ENCODE peak calls at places on chromosomes 7 and 10, in eight cellular contexts. One of them, this sample, is unnamed.

GRCh38 chr10:101972761-101973160 is 83.2 kb downstream of the ARMH3 start:
- DNase-seq in cardiac muscle cell: no peak
- DNase-seq in AG09309: no peak
- DNase-seq in right atrium auricular region: no peak
- DNase-seq in ovary: no peak
- DNase-seq in GM12865: peak
- DNase-seq in hepatocyte: no peak
- DNase-seq in choroid plexus epithelial cell: peak
- DNase-seq in this sample: no peak

GRCh38 chr10:34808789-34809745 is 6.0 kb downstream of the PARD3 start:
- DNase-seq in cardiac muscle cell: peak
- DNase-seq in AG09309: no peak
- DNase-seq in right atrium auricular region: no peak
- DNase-seq in ovary: peak
- DNase-seq in GM12865: no peak
- DNase-seq in hepatocyte: peak
- DNase-seq in choroid plexus epithelial cell: peak
- DNase-seq in this sample: no peak

GRCh38 chr7:45410893-45411292 is 163.3 kb upstream of the ADCY1 start:
- DNase-seq in cardiac muscle cell: no peak
- DNase-seq in AG09309: no peak
- DNase-seq in right atrium auricular region: no peak
- DNase-seq in ovary: no peak
- DNase-seq in GM12865: no peak
- DNase-seq in hepatocyte: no peak
- DNase-seq in choroid plexus epithelial cell: no peak
- DNase-seq in this sample: no peak

GRCh38 chr10:78629773-78630172 is 439.0 kb upstream of the ZMIZ1 start:
- DNase-seq in cardiac muscle cell: no peak
- DNase-seq in AG09309: no peak
- DNase-seq in right atrium auricular region: no peak
- DNase-seq in ovary: no peak
- DNase-seq in GM12865: no peak
- DNase-seq in hepatocyte: no peak
- DNase-seq in choroid plexus epithelial cell: no peak
- DNase-seq in this sample: no peak

GRCh38 chr10:118832242-118832651 is 77.5 kb upstream of the CACUL1 start:
- DNase-seq in cardiac muscle cell: no peak
- DNase-seq in AG09309: no peak
- DNase-seq in right atrium auricular region: peak
- DNase-seq in ovary: peak
- DNase-seq in GM12865: no peak
- DNase-seq in hepatocyte: no peak
- DNase-seq in choroid plexus epithelial cell: peak
- DNase-seq in this sample: no peak

GRCh38 chr7:44094796-44095592 is 9.2 kb upstream of the AEBP1 start:
- DNase-seq in cardiac muscle cell: no peak
- DNase-seq in AG09309: no peak
- DNase-seq in right atrium auricular region: no peak
- DNase-seq in ovary: no peak
- DNase-seq in GM12865: no peak
- DNase-seq in hepatocyte: no peak
- DNase-seq in choroid plexus epithelial cell: no peak
- DNase-seq in this sample: no peak

GRCh38 chr7:138981332-138982203 is at the start of gene KIAA1549:
- DNase-seq in cardiac muscle cell: peak
- DNase-seq in AG09309: no peak
- DNase-seq in right atrium auricular region: no peak
- DNase-seq in ovary: peak
- DNase-seq in GM12865: peak
- DNase-seq in hepatocyte: peak
- DNase-seq in choroid plexus epithelial cell: peak
- DNase-seq in this sample: no peak

GRCh38 chr7:38506756-38507155 is 124.4 kb downstream of the AMPH start:
- DNase-seq in cardiac muscle cell: no peak
- DNase-seq in AG09309: peak
- DNase-seq in right atrium auricular region: no peak
- DNase-seq in ovary: no peak
- DNase-seq in GM12865: no peak
- DNase-seq in hepatocyte: no peak
- DNase-seq in choroid plexus epithelial cell: peak
- DNase-seq in this sample: peak

GRCh38 chr7:80145780-80146422 is 11.3 kb downstream of the GNAI1 start:
- DNase-seq in cardiac muscle cell: peak
- DNase-seq in AG09309: peak
- DNase-seq in right atrium auricular region: no peak
- DNase-seq in ovary: no peak
- DNase-seq in GM12865: no peak
- DNase-seq in hepatocyte: peak
- DNase-seq in choroid plexus epithelial cell: peak
- DNase-seq in this sample: peak

GRCh38 chr7:44100458-44101303 is 3.5 kb upstream of the AEBP1 start:
- DNase-seq in cardiac muscle cell: no peak
- DNase-seq in AG09309: peak
- DNase-seq in right atrium auricular region: no peak
- DNase-seq in ovary: peak
- DNase-seq in GM12865: no peak
- DNase-seq in hepatocyte: peak
- DNase-seq in choroid plexus epithelial cell: peak
- DNase-seq in this sample: no peak

GRCh38 chr10:8369666-8370065 is 315.2 kb downstream of the GATA3 start:
- DNase-seq in cardiac muscle cell: no peak
- DNase-seq in AG09309: no peak
- DNase-seq in right atrium auricular region: no peak
- DNase-seq in ovary: no peak
- DNase-seq in GM12865: peak
- DNase-seq in hepatocyte: no peak
- DNase-seq in choroid plexus epithelial cell: peak
- DNase-seq in this sample: no peak

GRCh38 chr7:76048668-76048988 is 722 bp downstream of the MDH2 start:
- DNase-seq in cardiac muscle cell: peak
- DNase-seq in AG09309: no peak
- DNase-seq in right atrium auricular region: no peak
- DNase-seq in ovary: no peak
- DNase-seq in GM12865: peak
- DNase-seq in hepatocyte: peak
- DNase-seq in choroid plexus epithelial cell: no peak
- DNase-seq in this sample: no peak

GRCh38 chr7:155234950-155235789 is 62.5 kb upstream of the INSIG1 start:
- DNase-seq in cardiac muscle cell: no peak
- DNase-seq in AG09309: no peak
- DNase-seq in right atrium auricular region: no peak
- DNase-seq in ovary: no peak
- DNase-seq in GM12865: no peak
- DNase-seq in hepatocyte: peak
- DNase-seq in choroid plexus epithelial cell: no peak
- DNase-seq in this sample: no peak

GRCh38 chr7:107390921-107391320 is 78.9 kb upstream of the GPR22 start:
- DNase-seq in cardiac muscle cell: no peak
- DNase-seq in AG09309: no peak
- DNase-seq in right atrium auricular region: no peak
- DNase-seq in ovary: no peak
- DNase-seq in GM12865: no peak
- DNase-seq in hepatocyte: peak
- DNase-seq in choroid plexus epithelial cell: no peak
- DNase-seq in this sample: no peak

GRCh38 chr7:111392294-111392693 is 170.0 kb downstream of the IMMP2L start:
- DNase-seq in cardiac muscle cell: no peak
- DNase-seq in AG09309: no peak
- DNase-seq in right atrium auricular region: no peak
- DNase-seq in ovary: no peak
- DNase-seq in GM12865: no peak
- DNase-seq in hepatocyte: no peak
- DNase-seq in choroid plexus epithelial cell: no peak
- DNase-seq in this sample: no peak

GRCh38 chr7:26900283-26900682 is 35.9 kb upstream of the SKAP2 start:
- DNase-seq in cardiac muscle cell: no peak
- DNase-seq in AG09309: no peak
- DNase-seq in right atrium auricular region: no peak
- DNase-seq in ovary: no peak
- DNase-seq in GM12865: no peak
- DNase-seq in hepatocyte: no peak
- DNase-seq in choroid plexus epithelial cell: no peak
- DNase-seq in this sample: no peak

GRCh38 chr10:91123246-91123645 is 97.2 kb upstream of the PCGF5 start:
- DNase-seq in cardiac muscle cell: no peak
- DNase-seq in AG09309: no peak
- DNase-seq in right atrium auricular region: no peak
- DNase-seq in ovary: no peak
- DNase-seq in GM12865: no peak
- DNase-seq in hepatocyte: no peak
- DNase-seq in choroid plexus epithelial cell: no peak
- DNase-seq in this sample: no peak

GRCh38 chr10:91120348-91120747 is 100.1 kb upstream of the PCGF5 start:
- DNase-seq in cardiac muscle cell: no peak
- DNase-seq in AG09309: no peak
- DNase-seq in right atrium auricular region: no peak
- DNase-seq in ovary: no peak
- DNase-seq in GM12865: no peak
- DNase-seq in hepatocyte: no peak
- DNase-seq in choroid plexus epithelial cell: no peak
- DNase-seq in this sample: no peak

GRCh38 chr10:91126471-91126870 is 94.0 kb upstream of the PCGF5 start:
- DNase-seq in cardiac muscle cell: no peak
- DNase-seq in AG09309: no peak
- DNase-seq in right atrium auricular region: no peak
- DNase-seq in ovary: no peak
- DNase-seq in GM12865: no peak
- DNase-seq in hepatocyte: no peak
- DNase-seq in choroid plexus epithelial cell: no peak
- DNase-seq in this sample: no peak

GRCh38 chr10:91127341-91128082 is 93.0 kb upstream of the PCGF5 start:
- DNase-seq in cardiac muscle cell: peak
- DNase-seq in AG09309: no peak
- DNase-seq in right atrium auricular region: no peak
- DNase-seq in ovary: no peak
- DNase-seq in GM12865: no peak
- DNase-seq in hepatocyte: no peak
- DNase-seq in choroid plexus epithelial cell: peak
- DNase-seq in this sample: no peak

GRCh38 chr10:91124016-91124415 is 96.4 kb upstream of the PCGF5 start:
- DNase-seq in cardiac muscle cell: no peak
- DNase-seq in AG09309: no peak
- DNase-seq in right atrium auricular region: no peak
- DNase-seq in ovary: no peak
- DNase-seq in GM12865: no peak
- DNase-seq in hepatocyte: no peak
- DNase-seq in choroid plexus epithelial cell: no peak
- DNase-seq in this sample: no peak
- H3K4me3 ChIP-seq in cardiac muscle cell: no peak
- H3K4me3 ChIP-seq in AG09309: no peak
- H3K4me3 ChIP-seq in right atrium auricular region: no peak
- H3K4me3 ChIP-seq in ovary: no peak
- H3K4me3 ChIP-seq in GM12865: no peak
- H3K4me3 ChIP-seq in hepatocyte: no peak
- H3K4me3 ChIP-seq in choroid plexus epithelial cell: no peak
- H3K4me3 ChIP-seq in this sample: no peak

DNA sequence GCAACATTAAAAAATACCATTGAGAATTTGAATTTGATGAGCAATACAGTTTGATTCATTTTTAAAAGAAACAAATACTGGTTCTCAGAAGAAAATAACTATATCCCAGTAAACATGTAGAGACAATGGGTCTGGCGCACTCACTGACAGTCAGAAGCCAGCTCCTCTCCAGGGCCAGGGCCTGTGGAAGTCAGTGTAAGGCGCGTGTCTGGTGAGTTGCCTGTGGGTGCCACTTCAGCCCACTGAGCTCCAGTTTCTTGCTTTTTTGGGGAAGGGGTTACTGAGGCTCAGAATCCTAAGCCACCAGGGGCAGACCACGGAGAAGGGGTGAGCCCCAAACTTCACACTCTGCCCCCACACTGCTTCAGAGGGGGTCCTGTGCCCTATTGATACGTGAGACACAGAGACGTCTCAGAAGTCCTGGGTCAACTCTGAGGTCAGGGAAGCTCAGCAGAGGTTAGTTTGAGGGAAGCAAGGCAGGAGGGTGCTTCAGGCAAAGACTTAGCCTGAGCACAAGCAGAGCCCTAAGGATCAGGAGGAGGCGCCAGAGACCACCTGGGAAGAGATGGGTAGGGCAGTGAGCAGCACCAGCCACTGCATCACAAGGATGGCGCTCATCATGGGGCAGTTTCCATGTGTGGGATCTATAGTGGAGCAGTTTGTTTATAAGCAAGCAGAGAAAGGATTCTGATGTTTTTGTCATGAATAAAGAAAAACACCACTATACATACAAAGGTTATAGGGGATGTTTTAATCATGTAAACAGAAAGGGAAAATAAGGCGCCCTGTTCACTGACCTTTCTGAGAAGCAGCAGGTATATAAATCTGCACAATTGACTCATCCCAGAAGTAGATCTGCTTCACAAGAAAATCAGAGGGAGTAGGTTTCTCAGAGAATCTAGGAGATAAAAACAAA is 95.7 kb downstream of the PKD1L1 start:
- DNase-seq in cardiac muscle cell: peak
- DNase-seq in AG09309: no peak
- DNase-seq in right atrium auricular region: no peak
- DNase-seq in ovary: no peak
- DNase-seq in GM12865: peak
- DNase-seq in hepatocyte: no peak
- DNase-seq in choroid plexus epithelial cell: peak
- DNase-seq in this sample: no peak
- TF ChIP-seq CTCF in cardiac muscle cell: peak
- TF ChIP-seq CTCF in AG09309: peak
- TF ChIP-seq CTCF in right atrium auricular region: no peak
- TF ChIP-seq CTCF in ovary: no peak
- TF ChIP-seq CTCF in GM12865: peak
- TF ChIP-seq CTCF in hepatocyte: no peak
- TF ChIP-seq CTCF in choroid plexus epithelial cell: peak
- TF ChIP-seq CTCF in this sample: peak

GRCh38 chr7:78636727-78637126 is 816.7 kb downstream of the MAGI2 start:
- DNase-seq in cardiac muscle cell: no peak
- DNase-seq in AG09309: no peak
- DNase-seq in right atrium auricular region: no peak
- DNase-seq in ovary: no peak
- DNase-seq in GM12865: no peak
- DNase-seq in hepatocyte: no peak
- DNase-seq in choroid plexus epithelial cell: no peak
- DNase-seq in this sample: no peak
- H3K4me3 ChIP-seq in cardiac muscle cell: no peak
- H3K4me3 ChIP-seq in AG09309: no peak
- H3K4me3 ChIP-seq in right atrium auricular region: no peak
- H3K4me3 ChIP-seq in ovary: no peak
- H3K4me3 ChIP-seq in GM12865: no peak
- H3K4me3 ChIP-seq in hepatocyte: no peak
- H3K4me3 ChIP-seq in choroid plexus epithelial cell: no peak
- H3K4me3 ChIP-seq in this sample: no peak

GRCh38 chr7:133442818-133443217 is 189.9 kb downstream of the EXOC4 start:
- DNase-seq in cardiac muscle cell: peak
- DNase-seq in AG09309: no peak
- DNase-seq in right atrium auricular region: no peak
- DNase-seq in ovary: no peak
- DNase-seq in GM12865: no peak
- DNase-seq in hepatocyte: no peak
- DNase-seq in choroid plexus epithelial cell: no peak
- DNase-seq in this sample: no peak
- TF ChIP-seq CTCF in cardiac muscle cell: no peak
- TF ChIP-seq CTCF in AG09309: no peak
- TF ChIP-seq CTCF in right atrium auricular region: no peak
- TF ChIP-seq CTCF in ovary: no peak
- TF ChIP-seq CTCF in GM12865: no peak
- TF ChIP-seq CTCF in hepatocyte: no peak
- TF ChIP-seq CTCF in choroid plexus epithelial cell: no peak
- TF ChIP-seq CTCF in this sample: no peak

GRCh38 chr7:14836571-14837189 is 65.9 kb downstream of the DGKB start:
- DNase-seq in cardiac muscle cell: peak
- DNase-seq in AG09309: no peak
- DNase-seq in right atrium auricular region: peak
- DNase-seq in ovary: no peak
- DNase-seq in GM12865: no peak
- DNase-seq in hepatocyte: peak
- DNase-seq in choroid plexus epithelial cell: peak
- DNase-seq in this sample: peak
- H3K4me3 ChIP-seq in cardiac muscle cell: no peak
- H3K4me3 ChIP-seq in AG09309: no peak
- H3K4me3 ChIP-seq in right atrium auricular region: no peak
- H3K4me3 ChIP-seq in ovary: no peak
- H3K4me3 ChIP-seq in GM12865: no peak
- H3K4me3 ChIP-seq in hepatocyte: no peak
- H3K4me3 ChIP-seq in choroid plexus epithelial cell: peak
- H3K4me3 ChIP-seq in this sample: no peak